ENCODE peak calls at places on chromosome 10, in six cellular contexts. S, V, Q, C, N and Z are unnamed samples.

GRCh38 chr10:36677170-36677768 is 448.1 kb upstream of the ANKRD30A start:
- DNase-seq in N (no peak), S (no peak), Q (no peak), C (no peak), V (no peak), Z (no peak)

GRCh38 chr10:60526024-60526585 is 136.4 kb upstream of the ANK3 start:
- DNase-seq in C (no peak), N (no peak), Q (no peak), V (no peak), S (no peak), Z (peak; percentile 65)

GRCh38 chr10:11175823-11176243 is 158.2 kb downstream of the CELF2 start:
- DNase-seq in V (no peak), S (no peak), N (no peak), Q (no peak), C (no peak), Z (no peak)

GRCh38 chr10:77504870-77505257 is 132.7 kb downstream of the KCNMA1 start:
- DNase-seq in C (no peak), S (peak; percentile 92), N (no peak), V (no peak), Q (peak; percentile 83), Z (no peak)

GRCh38 chr10:125085281-125085680 is 75.1 kb downstream of the CTBP2 start:
- DNase-seq in Q (no peak), N (no peak), S (no peak), V (no peak), C (no peak), Z (no peak)

GRCh38 chr10:70097459-70097858 is 35.2 kb downstream of the AIFM2 start:
- DNase-seq in Q (no peak), S (no peak), C (no peak), N (no peak), V (no peak), Z (no peak)

GRCh38 chr10:79093658-79094411 is 25.1 kb downstream of the ZMIZ1 start:
- DNase-seq in C (no peak), S (no peak), Q (no peak), V (no peak), N (peak; percentile 78), Z (no peak)

GRCh38 chr10:73910401-73910763 is 550 bp upstream of the PLAU start:
- DNase-seq in C (no peak), V (no peak), S (no peak), N (no peak), Q (no peak), Z (peak; percentile 60)

GRCh38 chr10:11255796-11256444 is 238.2 kb downstream of the CELF2 start:
- DNase-seq in S (no peak), V (no peak), C (no peak), N (no peak), Q (no peak), Z (no peak)

GRCh38 chr10:14556285-14556956 is 218.3 kb downstream of the FAM107B start:
- DNase-seq in S (no peak), Q (no peak), C (no peak), V (no peak), N (peak; percentile 59), Z (no peak)

GRCh38 chr10:4515711-4516110 is 310.3 kb upstream of the AKR1E2 start:
- DNase-seq in V (no peak), S (no peak), Q (no peak), C (no peak), N (no peak), Z (no peak)

GRCh38 chr10:98028168-98028770 is 2.2 kb downstream of the CRTAC1 start:
- DNase-seq in V (no peak), N (peak; percentile 37), C (peak; percentile 51), S (no peak), Q (peak; percentile 15), Z (peak; percentile 76)

GRCh38 chr10:98910048-98910447 is 325.6 kb downstream of the HPSE2 start:
- DNase-seq in N (no peak), V (no peak), Q (no peak), C (no peak), S (no peak), Z (no peak)

GRCh38 chr10:122388287-122388997 is 13.9 kb downstream of the PLEKHA1 start:
- DNase-seq in S (no peak), N (no peak), V (no peak), C (no peak), Q (no peak), Z (no peak)
- H3K27ac ChIP-seq in S (no peak overlapping the region), N (no peak overlapping the region), V (no peak overlapping the region), C (no peak overlapping the region), Q (no peak overlapping the region), Z (no peak overlapping the region)

GRCh38 chr10:80185522-80186299 is 19.6 kb downstream of the ANXA11 start:
- DNase-seq in Q (no peak), V (no peak), C (no peak), N (no peak), S (no peak), Z (no peak)

GRCh38 chr10:80187465-80188409 is 17.6 kb downstream of the ANXA11 start:
- DNase-seq in V (no peak), S (no peak), Q (no peak), N (no peak), C (peak; percentile 68), Z (no peak)

GRCh38 chr10:80186364-80187012 is 18.8 kb downstream of the ANXA11 start:
- DNase-seq in C (no peak), N (no peak), Q (no peak), S (no peak), V (no peak), Z (no peak)

GRCh38 chr10:80188713-80189112 is 16.6 kb downstream of the ANXA11 start:
- DNase-seq in N (no peak), S (no peak), Q (no peak), V (no peak), C (no peak), Z (no peak)

GRCh38 chr10:80187060-80187459 is 18.3 kb downstream of the ANXA11 start:
- DNase-seq in V (no peak), Q (no peak), N (no peak), S (no peak), C (no peak), Z (no peak)
- H3K27ac ChIP-seq in V (peak overlapping the region; percentile 54), Q (no peak overlapping the region), N (no peak overlapping the region), S (peak overlapping the region; percentile 9), C (peak overlapping the region; percentile 72), Z (no peak overlapping the region)

DNA sequence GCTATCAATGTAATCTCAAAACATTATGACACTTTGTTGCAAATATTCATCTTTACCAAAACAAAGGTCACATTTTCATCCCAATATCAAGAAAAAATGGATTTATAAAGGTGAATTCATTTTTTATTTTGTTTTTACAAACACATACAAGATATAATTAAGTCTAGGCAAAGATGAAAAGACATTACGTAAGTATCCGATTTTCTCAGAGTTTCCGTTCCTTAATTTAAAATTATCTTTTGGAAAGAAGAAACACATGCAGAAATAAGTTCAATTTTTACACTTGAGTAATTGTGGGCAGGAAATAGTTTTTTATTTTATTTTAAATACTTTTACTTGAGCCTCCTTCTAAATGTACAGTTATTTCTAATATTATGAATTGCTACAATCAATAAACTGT is 24.6 kb downstream of the RTKN2 start:
- DNase-seq in N (no peak), Q (no peak), V (no peak), C (no peak), S (no peak), Z (no peak)
- H3K27ac ChIP-seq in N (no peak overlapping the region), Q (peak overlapping the region; percentile 92), V (no peak overlapping the region), C (no peak overlapping the region), S (no peak overlapping the region), Z (peak overlapping the region; percentile 68)

GRCh38 chr10:110871236-110872084 is at the start of gene PDCD4:
- DNase-seq in V (peak; percentile 100), S (peak; percentile 97), C (peak; percentile 95), Q (peak; percentile 92), N (peak; percentile 99), Z (peak; percentile 99)
- H3K27ac ChIP-seq in V (peak within 1 kb of the TSS; percentile 99), S (peak within 1 kb of the TSS; percentile 97), C (peak within 1 kb of the TSS; percentile 77), Q (peak within 1 kb of the TSS; percentile 99), N (peak within 1 kb of the TSS; percentile 57), Z (peak within 1 kb of the TSS; percentile 89)

DNA sequence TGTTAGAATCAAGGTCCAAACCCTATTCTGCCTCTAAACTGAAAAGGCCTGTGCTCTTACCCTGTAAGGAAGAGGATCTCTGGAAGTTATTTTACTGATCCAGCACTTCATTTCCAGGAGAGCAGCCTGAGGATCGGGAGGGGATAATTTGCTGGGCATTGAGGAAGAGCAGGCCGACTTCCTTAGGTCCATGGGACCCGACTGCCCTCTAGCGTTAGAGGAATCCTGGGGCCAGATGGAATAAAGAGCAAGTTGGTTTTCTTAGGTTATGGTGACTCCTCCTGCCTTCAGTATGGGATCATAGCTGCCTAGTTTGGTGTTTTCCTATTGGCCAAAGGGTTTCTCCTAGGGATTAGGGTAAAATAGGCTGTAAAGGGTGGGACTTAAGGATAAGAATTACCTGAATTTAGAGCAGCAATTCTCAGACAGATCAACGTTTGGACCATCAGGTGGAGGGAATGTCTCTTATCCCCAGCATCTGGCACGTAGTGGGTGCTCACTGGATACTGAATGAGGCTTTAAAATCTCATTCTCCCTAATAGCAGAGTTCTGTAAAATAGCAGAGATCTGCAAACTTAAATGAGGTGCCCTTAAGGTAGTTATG is 40.0 kb upstream of the SORBS1 start:
- DNase-seq in N (peak; percentile 89), S (peak; percentile 87), V (peak; percentile 94), C (peak; percentile 5), Q (peak; percentile 73), Z (peak; percentile 86)
- H3K27ac ChIP-seq in N (no peak overlapping the region), S (no peak overlapping the region), V (peak overlapping the region; percentile 91), C (no peak overlapping the region), Q (peak overlapping the region; percentile 2), Z (no peak overlapping the region)

GRCh38 chr10:88236121-88236743 is 346.9 kb downstream of the RNLS start:
- DNase-seq in S (no peak), Q (no peak), C (no peak), N (peak; percentile 23), V (no peak), Z (no peak)
- H3K27ac ChIP-seq in S (no peak overlapping the region), Q (peak overlapping the region; percentile 15), C (no peak overlapping the region), N (no peak overlapping the region), V (no peak overlapping the region), Z (no peak overlapping the region)

DNA sequence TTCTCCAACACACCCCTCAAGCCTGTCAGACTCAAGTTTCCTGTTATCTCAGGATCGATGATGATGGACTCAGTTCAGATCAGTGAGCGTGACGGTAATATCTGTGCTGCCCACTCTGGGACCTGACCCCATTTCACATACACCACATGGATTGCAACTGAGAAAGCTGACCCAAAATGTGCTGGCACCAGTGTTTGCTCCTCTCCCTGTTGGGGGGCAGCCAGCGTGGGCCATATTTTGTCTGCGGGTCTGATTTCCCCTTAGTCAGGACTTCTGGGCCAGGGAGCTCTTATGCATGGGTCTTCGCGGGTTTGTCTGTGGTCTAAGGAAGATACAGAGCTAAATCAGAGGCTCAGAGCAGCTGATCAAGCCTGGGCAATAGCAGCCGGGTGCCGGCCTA is 42.6 kb upstream of the TRIM8 start:
- DNase-seq in V (no peak), Q (no peak), S (no peak), C (no peak), N (no peak), Z (no peak)
- H3K27ac ChIP-seq in V (peak overlapping the region; percentile 38), Q (no peak overlapping the region), S (no peak overlapping the region), C (no peak overlapping the region), N (no peak overlapping the region), Z (no peak overlapping the region)

GRCh38 chr10:5632430-5632829 is 34.0 kb downstream of the ASB13 start:
- DNase-seq in C (no peak), N (no peak), S (no peak), V (no peak), Q (no peak), Z (no peak)
- H3K27ac ChIP-seq in C (no peak overlapping the region), N (no peak overlapping the region), S (peak overlapping the region; percentile 54), V (peak overlapping the region; percentile 47), Q (no peak overlapping the region), Z (no peak overlapping the region)